ENCODE peak calls at places on chromosomes 7 and 10, in five cellular contexts. M is kidney, S is Calu3, L is chondrocyte, N is OCI-LY7. A is an unnamed sample.

GRCh38 chr7:117062300-117062699 is 109.0 kb downstream of the ST7 start:
- DNase-seq in M (no peak), S (no peak), L (no peak), N (no peak), A (no peak)

GRCh38 chr7:80369321-80369720 is 142.5 kb downstream of the GNAT3 start:
- DNase-seq in M (no peak), S (no peak), L (no peak), N (no peak), A (no peak)

GRCh38 chr7:85154282-85154937 is 32.4 kb downstream of the SEMA3D start:
- DNase-seq in M (no peak), S (no peak), L (no peak), N (no peak), A (no peak)

GRCh38 chr7:134395604-134396003 is 63.3 kb downstream of the AKR1B1 start:
- DNase-seq in M (no peak), S (no peak), L (no peak), N (no peak), A (no peak)

GRCh38 chr7:26588511-26588910 is 275.9 kb downstream of the SKAP2 start:
- DNase-seq in M (no peak), S (no peak), L (no peak), N (peak), A (no peak)

GRCh38 chr7:158740657-158741293 is 36.2 kb upstream of the NCAPG2 start:
- DNase-seq in M (no peak), S (no peak), L (no peak), N (no peak), A (no peak)

GRCh38 chr7:70728873-70729552 is 402.9 kb upstream of the GALNT17 start:
- DNase-seq in M (no peak), S (no peak), L (no peak), N (no peak), A (no peak)

GRCh38 chr10:60420991-60421894 is 31.6 kb upstream of the ANK3 start:
- DNase-seq in M (no peak), S (no peak), L (no peak), N (no peak), A (no peak)

GRCh38 chr7:47435889-47436312 is 146.0 kb downstream of the TNS3 start:
- DNase-seq in M (no peak), S (peak), L (no peak), N (peak), A (peak)

GRCh38 chr10:101817542-101818118 is 614 bp downstream of the OGA start:
- DNase-seq in M (peak), S (peak), L (peak), N (peak), A (no peak)

GRCh38 chr7:108124820-108125219 is 5.3 kb downstream of the LAMB4 start:
- DNase-seq in M (no peak), S (no peak), L (no peak), N (no peak), A (no peak)

GRCh38 chr7:158783595-158783994 is 45.7 kb downstream of the ESYT2 start:
- DNase-seq in M (no peak), S (no peak), L (no peak), N (no peak), A (no peak)

GRCh38 chr7:100211342-100211780 is 8.4 kb upstream of the PVRIG start:
- DNase-seq in M (no peak), S (no peak), L (no peak), N (peak), A (no peak)

GRCh38 chr10:27240891-27241639 is 468 bp upstream of the ACBD5 start:
- DNase-seq in M (peak), S (no peak), L (no peak), N (peak), A (peak)

GRCh38 chr10:14173706-14174594 is 156.8 kb downstream of the FRMD4A start:
- DNase-seq in M (peak), S (no peak), L (no peak), N (no peak), A (peak)

GRCh38 chr10:24469993-24470392 is 253.7 kb downstream of the ARHGAP21 start:
- DNase-seq in M (peak), S (peak), L (no peak), N (no peak), A (no peak)

GRCh38 chr7:100808354-100808875 is 18.9 kb downstream of the EPHB4 start:
- DNase-seq in M (no peak), S (no peak), L (no peak), N (no peak), A (no peak)

GRCh38 chr7:7032221-7032620 is 150.1 kb upstream of the C1GALT1 start:
- DNase-seq in M (no peak), S (no peak), L (no peak), N (no peak), A (no peak)

GRCh38 chr7:87213801-87214200 is 5.7 kb downstream of the TMEM243 start:
- DNase-seq in M (no peak), S (no peak), L (no peak), N (no peak), A (no peak)

GRCh38 chr10:48872234-48872633 is 67.4 kb downstream of the LRRC18 start:
- DNase-seq in M (no peak), S (no peak), L (no peak), N (peak), A (no peak)

GRCh38 chr7:2270495-2270894 is 28.5 kb downstream of the NUDT1 start:
- DNase-seq in M (no peak), S (no peak), L (no peak), N (no peak), A (no peak)

GRCh38 chr7:55250313-55250712 is 114.8 kb upstream of the LANCL2 start:
- DNase-seq in M (no peak), S (peak), L (no peak), N (no peak), A (peak)

GRCh38 chr7:143410523-143411004 is 1.9 kb upstream of the EPHA1 start:
- DNase-seq in M (no peak), S (no peak), L (no peak), N (no peak), A (no peak)

GRCh38 chr7:2523461-2523905 is 3.9 kb downstream of the LFNG start:
- DNase-seq in M (no peak), S (peak), L (no peak), N (no peak), A (no peak)

GRCh38 chr7:29611941-29612527 is 48.4 kb downstream of the PRR15 start:
- DNase-seq in M (no peak), S (no peak), L (no peak), N (no peak), A (no peak)

GRCh38 chr10:36736311-36736710 is 389.1 kb upstream of the ANKRD30A start:
- DNase-seq in M (no peak), S (no peak), L (no peak), N (no peak), A (no peak)

GRCh38 chr10:89374716-89375115 is 3.1 kb upstream of the IFIT1B start:
- DNase-seq in M (no peak), S (no peak), L (no peak), N (no peak), A (no peak)

GRCh38 chr10:133260895-133261725 is 15.6 kb downstream of the ADAM8 start:
- DNase-seq in M (peak), S (peak), L (no peak), N (peak), A (peak)
- TF ChIP-seq CTCF in M (no peak), S (no peak), L (no peak), N (no peak), A (no peak)

DNA sequence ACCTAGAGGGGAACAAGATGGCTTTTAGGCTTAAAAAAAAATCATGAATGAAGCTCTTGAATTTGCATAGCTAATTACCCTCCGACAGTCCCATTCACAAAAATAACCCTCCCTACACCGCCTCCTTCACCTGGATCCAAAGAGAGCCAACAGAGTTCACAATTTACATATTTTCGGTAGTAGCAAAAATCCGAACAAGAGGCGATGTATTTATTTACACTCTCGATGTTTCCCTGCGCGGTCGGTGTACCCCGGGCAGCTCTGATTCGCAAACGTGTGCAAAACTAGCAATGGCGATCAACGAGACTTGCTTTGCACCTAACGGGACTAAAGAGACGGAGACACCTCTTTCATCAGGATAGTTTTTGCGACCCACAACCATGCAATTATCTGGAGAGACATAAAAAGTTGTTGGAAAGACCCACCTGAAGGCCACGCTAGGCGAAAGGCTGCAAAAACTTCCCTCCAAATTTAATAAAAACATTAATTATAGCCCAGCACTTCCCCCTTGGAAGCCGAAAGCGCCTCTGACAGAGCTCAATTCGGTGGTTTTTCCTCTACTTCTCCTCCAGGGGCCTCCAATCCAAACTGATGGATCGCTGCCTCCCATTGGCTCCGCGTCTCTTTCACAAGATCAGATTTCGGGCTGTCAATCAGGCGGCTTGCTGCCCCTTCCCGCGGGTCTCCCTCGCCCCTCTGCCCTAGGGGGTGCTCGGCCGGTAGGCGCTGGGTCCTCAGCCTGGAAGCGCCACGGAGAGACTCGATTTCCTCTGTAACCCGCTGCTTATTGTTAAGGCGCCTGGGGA is at the start of gene ETV1:
- DNase-seq in M (peak), S (peak), L (no peak), N (no peak), A (peak)
- TF ChIP-seq CTCF in M (peak), S (peak), L (peak), N (no peak), A (peak)

DNA sequence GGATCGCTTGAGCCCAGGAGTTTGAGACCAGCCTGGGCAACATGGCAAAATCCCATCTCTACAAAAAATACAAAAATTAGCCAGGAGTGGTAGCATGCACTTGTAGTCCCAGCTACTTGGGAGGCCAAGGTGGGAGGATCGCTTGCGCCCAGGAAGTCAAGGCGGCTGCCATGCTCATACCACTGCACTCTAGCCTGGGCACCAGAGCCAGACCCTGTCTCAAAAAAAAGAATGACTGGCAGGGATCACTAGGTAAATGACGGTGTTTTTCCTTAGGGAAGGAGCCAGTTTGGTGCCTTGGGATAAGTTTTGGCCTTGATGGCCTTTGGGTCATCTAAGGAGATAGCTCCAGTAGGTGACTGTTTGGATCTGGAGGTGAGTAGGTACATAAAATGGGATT is 8.9 kb downstream of the TMEM248 start:
- DNase-seq in M (no peak), S (no peak), L (no peak), N (no peak), A (no peak)
- TF ChIP-seq CTCF in M (no peak), S (no peak), L (no peak), N (no peak), A (no peak)

DNA sequence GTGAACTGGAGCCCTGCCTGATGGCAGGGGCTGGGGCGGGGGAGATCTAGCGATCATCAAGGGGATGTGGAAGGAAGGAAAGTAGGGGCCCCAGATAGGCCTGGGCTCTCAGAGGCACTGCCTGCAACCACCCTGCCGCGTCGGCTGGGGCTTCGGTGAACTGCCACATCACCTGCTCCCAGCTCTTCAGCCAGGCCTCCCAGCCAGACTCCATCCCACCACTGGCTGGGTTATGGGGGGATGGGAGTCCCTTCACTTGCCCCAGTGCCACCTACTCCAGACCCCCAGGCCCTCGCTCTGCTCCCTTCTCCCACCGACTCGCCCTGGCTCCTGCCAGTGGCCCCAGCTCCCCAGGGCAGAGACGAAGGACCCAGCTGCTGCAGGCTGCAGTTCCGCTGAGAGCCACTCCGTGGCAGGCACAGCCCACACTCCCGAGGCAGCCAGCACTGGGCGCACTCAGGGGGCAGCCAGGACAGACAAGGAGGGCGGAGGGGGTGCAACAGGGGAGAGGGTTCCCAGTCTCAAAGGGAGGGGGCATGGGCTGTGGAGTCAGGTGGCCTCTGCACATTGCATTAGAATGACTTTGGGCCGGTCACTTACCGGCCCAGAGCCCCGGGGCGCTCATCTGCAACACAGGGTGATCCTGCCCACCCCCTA is 15.2 kb downstream of the KCNH2 start:
- DNase-seq in M (no peak), S (peak), L (no peak), N (peak), A (peak)
- TF ChIP-seq CTCF in M (peak), S (peak), L (peak), N (peak), A (peak)

A was measured in neural crest cell.